ENCODE peak calls at places on chromosomes 16 and 17, in ten cellular contexts. One of them, this sample, is unnamed.

GRCh38 chr17:56593073-56593740 is at the start of gene NOG:
- DNase-seq in body of pancreas: peak
- DNase-seq in right lobe of liver: peak
- DNase-seq in A549: peak
- DNase-seq in erythroblast: no peak
- DNase-seq in uterus: no peak
- DNase-seq in lower leg skin: peak
- DNase-seq in GM12891: peak
- DNase-seq in sigmoid colon: no peak
- DNase-seq in IMR-90: peak
- DNase-seq in this sample: peak

GRCh38 chr17:34076743-34077631 is 178.1 kb upstream of the CCL2 start:
- DNase-seq in A549: no peak
- DNase-seq in IMR-90: no peak
- DNase-seq in body of pancreas: peak
- DNase-seq in sigmoid colon: no peak
- DNase-seq in right lobe of liver: no peak
- DNase-seq in erythroblast: no peak
- DNase-seq in uterus: no peak
- DNase-seq in GM12891: no peak
- DNase-seq in lower leg skin: no peak
- DNase-seq in this sample: no peak

GRCh38 chr16:3087243-3087791 is 11.8 kb downstream of the ZSCAN10 start:
- DNase-seq in IMR-90: no peak
- DNase-seq in body of pancreas: no peak
- DNase-seq in GM12891: no peak
- DNase-seq in right lobe of liver: no peak
- DNase-seq in erythroblast: no peak
- DNase-seq in sigmoid colon: no peak
- DNase-seq in uterus: peak
- DNase-seq in lower leg skin: no peak
- DNase-seq in A549: peak
- DNase-seq in this sample: no peak

GRCh38 chr16:53787423-53787822 is 83.5 kb downstream of the FTO start:
- DNase-seq in GM12891: no peak
- DNase-seq in A549: no peak
- DNase-seq in body of pancreas: no peak
- DNase-seq in erythroblast: no peak
- DNase-seq in uterus: no peak
- DNase-seq in sigmoid colon: no peak
- DNase-seq in right lobe of liver: no peak
- DNase-seq in IMR-90: no peak
- DNase-seq in lower leg skin: no peak
- DNase-seq in this sample: no peak

GRCh38 chr16:79076039-79076767 is 524.3 kb downstream of the MAF start:
- DNase-seq in body of pancreas: no peak
- DNase-seq in lower leg skin: no peak
- DNase-seq in erythroblast: no peak
- DNase-seq in right lobe of liver: no peak
- DNase-seq in GM12891: no peak
- DNase-seq in sigmoid colon: no peak
- DNase-seq in IMR-90: no peak
- DNase-seq in A549: no peak
- DNase-seq in uterus: no peak
- DNase-seq in this sample: no peak

GRCh38 chr16:264440-264951 is 11.2 kb downstream of the RGS11 start:
- DNase-seq in lower leg skin: no peak
- DNase-seq in body of pancreas: no peak
- DNase-seq in sigmoid colon: no peak
- DNase-seq in uterus: no peak
- DNase-seq in right lobe of liver: no peak
- DNase-seq in erythroblast: no peak
- DNase-seq in IMR-90: no peak
- DNase-seq in GM12891: no peak
- DNase-seq in A549: no peak
- DNase-seq in this sample: no peak

GRCh38 chr16:57343131-57343731 is 15.4 kb upstream of the CCL22 start:
- DNase-seq in uterus: no peak
- DNase-seq in IMR-90: no peak
- DNase-seq in right lobe of liver: no peak
- DNase-seq in sigmoid colon: no peak
- DNase-seq in body of pancreas: no peak
- DNase-seq in lower leg skin: no peak
- DNase-seq in erythroblast: no peak
- DNase-seq in GM12891: no peak
- DNase-seq in A549: no peak
- DNase-seq in this sample: no peak

GRCh38 chr16:85557083-85557975 is 55.8 kb upstream of the GSE1 start:
- DNase-seq in A549: peak
- DNase-seq in erythroblast: peak
- DNase-seq in sigmoid colon: no peak
- DNase-seq in uterus: peak
- DNase-seq in GM12891: no peak
- DNase-seq in lower leg skin: no peak
- DNase-seq in right lobe of liver: peak
- DNase-seq in body of pancreas: peak
- DNase-seq in IMR-90: no peak
- DNase-seq in this sample: peak

GRCh38 chr16:29700253-29700987 is 21.4 kb downstream of the QPRT start:
- DNase-seq in right lobe of liver: peak
- DNase-seq in GM12891: no peak
- DNase-seq in lower leg skin: peak
- DNase-seq in IMR-90: peak
- DNase-seq in sigmoid colon: peak
- DNase-seq in A549: peak
- DNase-seq in erythroblast: peak
- DNase-seq in body of pancreas: peak
- DNase-seq in uterus: peak
- DNase-seq in this sample: peak

GRCh38 chr17:19309701-19310100 is 52.8 kb downstream of the B9D1 start:
- DNase-seq in lower leg skin: no peak
- DNase-seq in erythroblast: no peak
- DNase-seq in A549: no peak
- DNase-seq in right lobe of liver: no peak
- DNase-seq in body of pancreas: no peak
- DNase-seq in sigmoid colon: peak
- DNase-seq in IMR-90: no peak
- DNase-seq in GM12891: no peak
- DNase-seq in uterus: no peak
- DNase-seq in this sample: no peak

GRCh38 chr17:19311421-19312215 is 50.9 kb downstream of the B9D1 start:
- DNase-seq in erythroblast: no peak
- DNase-seq in body of pancreas: no peak
- DNase-seq in lower leg skin: no peak
- DNase-seq in GM12891: no peak
- DNase-seq in uterus: no peak
- DNase-seq in right lobe of liver: no peak
- DNase-seq in IMR-90: peak
- DNase-seq in A549: no peak
- DNase-seq in sigmoid colon: peak
- DNase-seq in this sample: no peak

GRCh38 chr17:19311016-19311415 is 51.5 kb downstream of the B9D1 start:
- DNase-seq in GM12891: no peak
- DNase-seq in uterus: no peak
- DNase-seq in sigmoid colon: peak
- DNase-seq in body of pancreas: no peak
- DNase-seq in IMR-90: no peak
- DNase-seq in erythroblast: no peak
- DNase-seq in right lobe of liver: no peak
- DNase-seq in lower leg skin: no peak
- DNase-seq in A549: no peak
- DNase-seq in this sample: no peak

GRCh38 chr17:19308398-19308797 is 54.1 kb downstream of the B9D1 start:
- DNase-seq in sigmoid colon: peak
- DNase-seq in right lobe of liver: no peak
- DNase-seq in erythroblast: no peak
- DNase-seq in uterus: no peak
- DNase-seq in lower leg skin: no peak
- DNase-seq in body of pancreas: no peak
- DNase-seq in GM12891: no peak
- DNase-seq in A549: no peak
- DNase-seq in IMR-90: no peak
- DNase-seq in this sample: no peak

GRCh38 chr17:19310151-19310550 is 52.4 kb downstream of the B9D1 start:
- DNase-seq in A549: no peak
- DNase-seq in uterus: no peak
- DNase-seq in erythroblast: no peak
- DNase-seq in right lobe of liver: no peak
- DNase-seq in body of pancreas: no peak
- DNase-seq in GM12891: no peak
- DNase-seq in IMR-90: no peak
- DNase-seq in sigmoid colon: peak
- DNase-seq in lower leg skin: no peak
- DNase-seq in this sample: no peak
- TF ChIP-seq POLR2A in A549: no peak
- TF ChIP-seq POLR2A in uterus: no peak
- TF ChIP-seq POLR2A in erythroblast: no peak
- TF ChIP-seq POLR2A in right lobe of liver: no peak
- TF ChIP-seq POLR2A in body of pancreas: no peak
- TF ChIP-seq POLR2A in GM12891: no peak
- TF ChIP-seq POLR2A in IMR-90: no peak
- TF ChIP-seq POLR2A in sigmoid colon: no peak
- TF ChIP-seq POLR2A in lower leg skin: no peak
- TF ChIP-seq POLR2A in this sample: no peak

GRCh38 chr17:42313773-42314566 is 25.7 kb downstream of the STAT5A start:
- DNase-seq in sigmoid colon: no peak
- DNase-seq in A549: no peak
- DNase-seq in IMR-90: no peak
- DNase-seq in erythroblast: peak
- DNase-seq in lower leg skin: peak
- DNase-seq in uterus: no peak
- DNase-seq in body of pancreas: no peak
- DNase-seq in right lobe of liver: no peak
- DNase-seq in GM12891: no peak
- DNase-seq in this sample: no peak
- TF ChIP-seq POLR2A in sigmoid colon: no peak
- TF ChIP-seq POLR2A in A549: no peak
- TF ChIP-seq POLR2A in IMR-90: no peak
- TF ChIP-seq POLR2A in erythroblast: no peak
- TF ChIP-seq POLR2A in lower leg skin: no peak
- TF ChIP-seq POLR2A in uterus: no peak
- TF ChIP-seq POLR2A in body of pancreas: no peak
- TF ChIP-seq POLR2A in right lobe of liver: no peak
- TF ChIP-seq POLR2A in GM12891: peak
- TF ChIP-seq POLR2A in this sample: no peak

DNA sequence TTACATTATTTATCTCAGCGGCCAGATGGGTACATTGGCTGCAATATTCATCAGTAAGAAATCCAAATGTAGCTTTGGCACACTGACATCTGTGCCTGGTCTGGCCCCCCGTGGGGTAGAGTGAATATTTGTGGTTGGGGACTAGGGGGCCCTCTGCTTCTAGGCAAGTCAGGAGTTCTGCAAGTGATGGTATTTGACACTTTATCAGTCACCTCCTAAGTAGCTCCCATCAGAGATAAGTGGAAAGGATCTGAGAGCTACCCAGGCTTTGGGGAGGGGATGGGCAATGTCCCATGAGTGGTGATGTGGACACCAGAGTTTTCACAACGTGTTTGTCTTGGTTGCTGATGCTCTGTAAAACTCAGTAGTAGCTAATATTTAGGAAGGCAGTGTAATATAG is 609.9 kb upstream of the RBFOX1 start:
- DNase-seq in GM12891: no peak
- DNase-seq in A549: no peak
- DNase-seq in lower leg skin: no peak
- DNase-seq in erythroblast: no peak
- DNase-seq in uterus: no peak
- DNase-seq in sigmoid colon: no peak
- DNase-seq in IMR-90: no peak
- DNase-seq in body of pancreas: no peak
- DNase-seq in right lobe of liver: no peak
- DNase-seq in this sample: no peak
- TF ChIP-seq POLR2A in GM12891: no peak
- TF ChIP-seq POLR2A in A549: no peak
- TF ChIP-seq POLR2A in lower leg skin: no peak
- TF ChIP-seq POLR2A in erythroblast: no peak
- TF ChIP-seq POLR2A in uterus: no peak
- TF ChIP-seq POLR2A in sigmoid colon: no peak
- TF ChIP-seq POLR2A in IMR-90: no peak
- TF ChIP-seq POLR2A in body of pancreas: no peak
- TF ChIP-seq POLR2A in right lobe of liver: no peak
- TF ChIP-seq POLR2A in this sample: no peak

DNA sequence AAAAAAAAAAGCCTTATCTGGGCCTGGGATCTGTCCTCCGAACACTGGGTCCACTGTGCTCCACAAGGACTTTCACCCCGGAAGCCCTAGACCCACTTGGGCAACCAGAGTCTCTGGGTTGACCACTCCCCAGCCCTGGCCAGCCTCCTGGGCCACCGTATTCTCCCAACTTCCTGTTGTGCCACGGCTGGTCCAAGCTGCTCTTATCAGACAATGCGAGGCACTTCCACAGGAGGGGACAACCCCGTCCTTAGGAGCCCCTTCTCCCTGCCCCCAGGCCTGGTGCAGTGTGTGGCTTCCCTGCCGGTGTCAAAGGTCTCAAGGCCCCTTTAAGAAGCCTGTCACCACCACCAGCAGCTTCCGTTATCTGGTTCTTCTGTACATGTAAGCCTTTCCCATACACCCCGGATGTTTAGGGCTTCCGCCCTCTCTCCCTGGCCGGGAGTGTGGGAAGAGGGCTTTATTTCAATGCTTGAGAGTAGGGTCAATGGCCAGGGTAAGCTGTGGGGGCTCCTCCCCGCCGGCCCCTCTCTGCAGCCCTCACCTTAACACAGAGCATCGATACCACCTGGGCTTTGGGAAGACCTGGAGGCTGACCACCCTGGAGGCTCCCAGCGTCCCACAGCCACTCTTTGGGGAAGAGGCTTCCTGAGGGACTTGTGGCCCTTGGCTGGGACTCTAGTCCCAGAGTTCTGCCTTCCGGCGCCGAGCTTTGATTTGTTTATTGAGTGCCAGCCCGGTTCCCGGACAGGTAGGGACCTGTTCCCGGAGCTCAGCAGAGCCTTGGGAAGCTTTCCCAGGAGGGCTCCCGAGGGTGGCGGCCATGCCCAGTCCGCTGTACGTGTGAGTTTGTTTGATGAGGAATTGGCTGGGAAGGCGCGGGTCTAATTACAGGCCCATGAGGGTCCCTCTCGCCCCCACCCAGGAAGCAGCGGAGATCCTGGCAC is 313.1 kb downstream of the SEC14L1 start:
- DNase-seq in uterus: no peak
- DNase-seq in IMR-90: no peak
- DNase-seq in erythroblast: peak
- DNase-seq in right lobe of liver: peak
- DNase-seq in lower leg skin: no peak
- DNase-seq in sigmoid colon: no peak
- DNase-seq in body of pancreas: peak
- DNase-seq in A549: no peak
- DNase-seq in GM12891: no peak
- DNase-seq in this sample: no peak
- TF ChIP-seq POLR2A in uterus: no peak
- TF ChIP-seq POLR2A in IMR-90: no peak
- TF ChIP-seq POLR2A in erythroblast: no peak
- TF ChIP-seq POLR2A in right lobe of liver: peak
- TF ChIP-seq POLR2A in lower leg skin: no peak
- TF ChIP-seq POLR2A in sigmoid colon: no peak
- TF ChIP-seq POLR2A in body of pancreas: no peak
- TF ChIP-seq POLR2A in A549: no peak
- TF ChIP-seq POLR2A in GM12891: peak
- TF ChIP-seq POLR2A in this sample: no peak